ENCODE peak calls at places on chromosome 6, in six cellular contexts. One of them, this sample, is unnamed.

GRCh38 chr6:22071655-22072054 is 225.2 kb downstream of the PRL start:
- DNase-seq in NCI-H1092: no peak
- DNase-seq in HS-5: no peak
- DNase-seq in stimulated activated CD8-positive, alpha-beta memory T cell treated with anti-CD3 and anti-CD28 coated beads, Interleukin-15, amount 100 ng/mL, for 4 hours: no peak
- DNase-seq in kidney glomerular epithelial cell: no peak
- DNase-seq in HS-27A: no peak
- DNase-seq in this sample: no peak

GRCh38 chr6:3697609-3698008 is 53.9 kb downstream of the PXDC1 start:
- DNase-seq in NCI-H1092: no peak
- DNase-seq in HS-5: peak
- DNase-seq in stimulated activated CD8-positive, alpha-beta memory T cell treated with anti-CD3 and anti-CD28 coated beads, Interleukin-15, amount 100 ng/mL, for 4 hours: no peak
- DNase-seq in kidney glomerular epithelial cell: peak
- DNase-seq in HS-27A: peak
- DNase-seq in this sample: no peak

GRCh38 chr6:119858901-119859300 is 509.3 kb upstream of the MAN1A1 start:
- DNase-seq in NCI-H1092: no peak
- DNase-seq in HS-5: peak
- DNase-seq in stimulated activated CD8-positive, alpha-beta memory T cell treated with anti-CD3 and anti-CD28 coated beads, Interleukin-15, amount 100 ng/mL, for 4 hours: no peak
- DNase-seq in kidney glomerular epithelial cell: peak
- DNase-seq in HS-27A: no peak
- DNase-seq in this sample: no peak

GRCh38 chr6:5537967-5538366 is 276.7 kb downstream of the FARS2 start:
- DNase-seq in NCI-H1092: no peak
- DNase-seq in HS-5: peak
- DNase-seq in stimulated activated CD8-positive, alpha-beta memory T cell treated with anti-CD3 and anti-CD28 coated beads, Interleukin-15, amount 100 ng/mL, for 4 hours: no peak
- DNase-seq in kidney glomerular epithelial cell: no peak
- DNase-seq in HS-27A: no peak
- DNase-seq in this sample: no peak

GRCh38 chr6:11085758-11086435 is 7.7 kb upstream of the SMIM13 start:
- DNase-seq in NCI-H1092: no peak
- DNase-seq in HS-5: no peak
- DNase-seq in stimulated activated CD8-positive, alpha-beta memory T cell treated with anti-CD3 and anti-CD28 coated beads, Interleukin-15, amount 100 ng/mL, for 4 hours: no peak
- DNase-seq in kidney glomerular epithelial cell: peak
- DNase-seq in HS-27A: peak
- DNase-seq in this sample: no peak

GRCh38 chr6:44960898-44961297 is 367.2 kb upstream of the RUNX2 start:
- DNase-seq in NCI-H1092: no peak
- DNase-seq in HS-5: peak
- DNase-seq in stimulated activated CD8-positive, alpha-beta memory T cell treated with anti-CD3 and anti-CD28 coated beads, Interleukin-15, amount 100 ng/mL, for 4 hours: no peak
- DNase-seq in kidney glomerular epithelial cell: no peak
- DNase-seq in HS-27A: no peak
- DNase-seq in this sample: no peak

GRCh38 chr6:10838794-10839333 is 525 bp upstream of the MAK start:
- DNase-seq in NCI-H1092: no peak
- DNase-seq in HS-5: no peak
- DNase-seq in stimulated activated CD8-positive, alpha-beta memory T cell treated with anti-CD3 and anti-CD28 coated beads, Interleukin-15, amount 100 ng/mL, for 4 hours: no peak
- DNase-seq in kidney glomerular epithelial cell: peak
- DNase-seq in HS-27A: no peak
- DNase-seq in this sample: no peak

GRCh38 chr6:111013144-111013905 is 31.5 kb downstream of the RPF2 start:
- DNase-seq in NCI-H1092: peak
- DNase-seq in HS-5: no peak
- DNase-seq in stimulated activated CD8-positive, alpha-beta memory T cell treated with anti-CD3 and anti-CD28 coated beads, Interleukin-15, amount 100 ng/mL, for 4 hours: no peak
- DNase-seq in kidney glomerular epithelial cell: no peak
- DNase-seq in HS-27A: no peak
- DNase-seq in this sample: no peak

GRCh38 chr6:167245586-167245985 is 45.5 kb upstream of the UNC93A start:
- DNase-seq in NCI-H1092: no peak
- DNase-seq in HS-5: no peak
- DNase-seq in stimulated activated CD8-positive, alpha-beta memory T cell treated with anti-CD3 and anti-CD28 coated beads, Interleukin-15, amount 100 ng/mL, for 4 hours: no peak
- DNase-seq in kidney glomerular epithelial cell: no peak
- DNase-seq in HS-27A: no peak
- DNase-seq in this sample: no peak

GRCh38 chr6:69994251-69994650 is 127.9 kb downstream of the COL19A1 start:
- DNase-seq in NCI-H1092: no peak
- DNase-seq in HS-5: peak
- DNase-seq in stimulated activated CD8-positive, alpha-beta memory T cell treated with anti-CD3 and anti-CD28 coated beads, Interleukin-15, amount 100 ng/mL, for 4 hours: no peak
- DNase-seq in kidney glomerular epithelial cell: no peak
- DNase-seq in HS-27A: no peak
- DNase-seq in this sample: no peak

GRCh38 chr6:154532426-154532825 is 21.9 kb upstream of the CNKSR3 start:
- DNase-seq in NCI-H1092: no peak
- DNase-seq in HS-5: no peak
- DNase-seq in stimulated activated CD8-positive, alpha-beta memory T cell treated with anti-CD3 and anti-CD28 coated beads, Interleukin-15, amount 100 ng/mL, for 4 hours: no peak
- DNase-seq in kidney glomerular epithelial cell: no peak
- DNase-seq in HS-27A: no peak
- DNase-seq in this sample: no peak

GRCh38 chr6:100518588-100518987 is 53.9 kb upstream of the SIM1 start:
- DNase-seq in NCI-H1092: no peak
- DNase-seq in HS-5: no peak
- DNase-seq in stimulated activated CD8-positive, alpha-beta memory T cell treated with anti-CD3 and anti-CD28 coated beads, Interleukin-15, amount 100 ng/mL, for 4 hours: no peak
- DNase-seq in kidney glomerular epithelial cell: no peak
- DNase-seq in HS-27A: no peak
- DNase-seq in this sample: no peak

GRCh38 chr6:151963001-151963400 is 155.5 kb downstream of the ESR1 start:
- DNase-seq in NCI-H1092: no peak
- DNase-seq in HS-5: no peak
- DNase-seq in stimulated activated CD8-positive, alpha-beta memory T cell treated with anti-CD3 and anti-CD28 coated beads, Interleukin-15, amount 100 ng/mL, for 4 hours: no peak
- DNase-seq in kidney glomerular epithelial cell: no peak
- DNase-seq in HS-27A: no peak
- DNase-seq in this sample: no peak

GRCh38 chr6:5053864-5054426 is 31.2 kb upstream of the PPP1R3G start:
- DNase-seq in NCI-H1092: no peak
- DNase-seq in HS-5: no peak
- DNase-seq in stimulated activated CD8-positive, alpha-beta memory T cell treated with anti-CD3 and anti-CD28 coated beads, Interleukin-15, amount 100 ng/mL, for 4 hours: no peak
- DNase-seq in kidney glomerular epithelial cell: no peak
- DNase-seq in HS-27A: no peak
- DNase-seq in this sample: no peak

GRCh38 chr6:138086573-138087196 is 20.5 kb downstream of the PERP start:
- DNase-seq in NCI-H1092: peak
- DNase-seq in HS-5: no peak
- DNase-seq in stimulated activated CD8-positive, alpha-beta memory T cell treated with anti-CD3 and anti-CD28 coated beads, Interleukin-15, amount 100 ng/mL, for 4 hours: no peak
- DNase-seq in kidney glomerular epithelial cell: peak
- DNase-seq in HS-27A: no peak
- DNase-seq in this sample: no peak

GRCh38 chr6:21048047-21048446 is 513.8 kb downstream of the CDKAL1 start:
- DNase-seq in NCI-H1092: no peak
- DNase-seq in HS-5: no peak
- DNase-seq in stimulated activated CD8-positive, alpha-beta memory T cell treated with anti-CD3 and anti-CD28 coated beads, Interleukin-15, amount 100 ng/mL, for 4 hours: no peak
- DNase-seq in kidney glomerular epithelial cell: no peak
- DNase-seq in HS-27A: no peak
- DNase-seq in this sample: no peak

GRCh38 chr6:97459986-97460385 is 177.0 kb upstream of the MMS22L start:
- DNase-seq in NCI-H1092: no peak
- DNase-seq in HS-5: no peak
- DNase-seq in stimulated activated CD8-positive, alpha-beta memory T cell treated with anti-CD3 and anti-CD28 coated beads, Interleukin-15, amount 100 ng/mL, for 4 hours: no peak
- DNase-seq in kidney glomerular epithelial cell: no peak
- DNase-seq in HS-27A: no peak
- DNase-seq in this sample: no peak

GRCh38 chr6:29561091-29561490 is 1.6 kb upstream of the UBD start:
- DNase-seq in NCI-H1092: no peak
- DNase-seq in HS-5: no peak
- DNase-seq in stimulated activated CD8-positive, alpha-beta memory T cell treated with anti-CD3 and anti-CD28 coated beads, Interleukin-15, amount 100 ng/mL, for 4 hours: no peak
- DNase-seq in kidney glomerular epithelial cell: no peak
- DNase-seq in HS-27A: no peak
- DNase-seq in this sample: no peak

GRCh38 chr6:168163096-168163731 is 84.2 kb upstream of the FRMD1 start:
- DNase-seq in NCI-H1092: no peak
- DNase-seq in HS-5: no peak
- DNase-seq in stimulated activated CD8-positive, alpha-beta memory T cell treated with anti-CD3 and anti-CD28 coated beads, Interleukin-15, amount 100 ng/mL, for 4 hours: no peak
- DNase-seq in kidney glomerular epithelial cell: no peak
- DNase-seq in HS-27A: no peak
- DNase-seq in this sample: no peak

GRCh38 chr6:17277256-17277655 is 3.9 kb upstream of the RBM24 start:
- DNase-seq in NCI-H1092: no peak
- DNase-seq in HS-5: no peak
- DNase-seq in stimulated activated CD8-positive, alpha-beta memory T cell treated with anti-CD3 and anti-CD28 coated beads, Interleukin-15, amount 100 ng/mL, for 4 hours: no peak
- DNase-seq in kidney glomerular epithelial cell: no peak
- DNase-seq in HS-27A: no peak
- DNase-seq in this sample: no peak

GRCh38 chr6:47780510-47781356 is 1.1 kb upstream of the OPN5 start:
- DNase-seq in NCI-H1092: peak
- DNase-seq in HS-5: peak
- DNase-seq in stimulated activated CD8-positive, alpha-beta memory T cell treated with anti-CD3 and anti-CD28 coated beads, Interleukin-15, amount 100 ng/mL, for 4 hours: no peak
- DNase-seq in kidney glomerular epithelial cell: peak
- DNase-seq in HS-27A: peak
- DNase-seq in this sample: no peak

GRCh38 chr6:109009761-109010612 is 84.7 kb downstream of the SESN1 start:
- DNase-seq in NCI-H1092: no peak
- DNase-seq in HS-5: peak
- DNase-seq in stimulated activated CD8-positive, alpha-beta memory T cell treated with anti-CD3 and anti-CD28 coated beads, Interleukin-15, amount 100 ng/mL, for 4 hours: no peak
- DNase-seq in kidney glomerular epithelial cell: peak
- DNase-seq in HS-27A: no peak
- DNase-seq in this sample: no peak

GRCh38 chr6:38599261-38599660 is 40.5 kb downstream of the BTBD9 start:
- DNase-seq in NCI-H1092: no peak
- DNase-seq in HS-5: no peak
- DNase-seq in stimulated activated CD8-positive, alpha-beta memory T cell treated with anti-CD3 and anti-CD28 coated beads, Interleukin-15, amount 100 ng/mL, for 4 hours: no peak
- DNase-seq in kidney glomerular epithelial cell: no peak
- DNase-seq in HS-27A: no peak
- DNase-seq in this sample: no peak

GRCh38 chr6:139587469-139587868 is 213.0 kb upstream of the CITED2 start:
- DNase-seq in NCI-H1092: no peak
- DNase-seq in HS-5: peak
- DNase-seq in stimulated activated CD8-positive, alpha-beta memory T cell treated with anti-CD3 and anti-CD28 coated beads, Interleukin-15, amount 100 ng/mL, for 4 hours: no peak
- DNase-seq in kidney glomerular epithelial cell: peak
- DNase-seq in HS-27A: peak
- DNase-seq in this sample: no peak

GRCh38 chr6:3120765-3121089 is 2.2 kb downstream of the BPHL start:
- DNase-seq in NCI-H1092: no peak
- DNase-seq in HS-5: no peak
- DNase-seq in stimulated activated CD8-positive, alpha-beta memory T cell treated with anti-CD3 and anti-CD28 coated beads, Interleukin-15, amount 100 ng/mL, for 4 hours: no peak
- DNase-seq in kidney glomerular epithelial cell: no peak
- DNase-seq in HS-27A: no peak
- DNase-seq in this sample: no peak

GRCh38 chr6:41373919-41374617 is 38.7 kb downstream of the NCR2 start:
- DNase-seq in NCI-H1092: no peak
- DNase-seq in HS-5: no peak
- DNase-seq in stimulated activated CD8-positive, alpha-beta memory T cell treated with anti-CD3 and anti-CD28 coated beads, Interleukin-15, amount 100 ng/mL, for 4 hours: no peak
- DNase-seq in kidney glomerular epithelial cell: no peak
- DNase-seq in HS-27A: no peak
- DNase-seq in this sample: no peak

GRCh38 chr6:72950114-72950860 is 275.0 kb downstream of the KHDC1L start:
- DNase-seq in NCI-H1092: no peak
- DNase-seq in HS-5: peak
- DNase-seq in stimulated activated CD8-positive, alpha-beta memory T cell treated with anti-CD3 and anti-CD28 coated beads, Interleukin-15, amount 100 ng/mL, for 4 hours: no peak
- DNase-seq in kidney glomerular epithelial cell: peak
- DNase-seq in HS-27A: peak
- DNase-seq in this sample: no peak

GRCh38 chr6:24768361-24768760 is 6.4 kb upstream of the GMNN start:
- DNase-seq in NCI-H1092: no peak
- DNase-seq in HS-5: no peak
- DNase-seq in stimulated activated CD8-positive, alpha-beta memory T cell treated with anti-CD3 and anti-CD28 coated beads, Interleukin-15, amount 100 ng/mL, for 4 hours: no peak
- DNase-seq in kidney glomerular epithelial cell: no peak
- DNase-seq in HS-27A: no peak
- DNase-seq in this sample: no peak

GRCh38 chr6:139776051-139776450 is 401.6 kb upstream of the CITED2 start:
- DNase-seq in NCI-H1092: no peak
- DNase-seq in HS-5: no peak
- DNase-seq in stimulated activated CD8-positive, alpha-beta memory T cell treated with anti-CD3 and anti-CD28 coated beads, Interleukin-15, amount 100 ng/mL, for 4 hours: no peak
- DNase-seq in kidney glomerular epithelial cell: no peak
- DNase-seq in HS-27A: no peak
- DNase-seq in this sample: no peak

GRCh38 chr6:139628220-139628619 is 253.8 kb upstream of the CITED2 start:
- DNase-seq in NCI-H1092: no peak
- DNase-seq in HS-5: no peak
- DNase-seq in stimulated activated CD8-positive, alpha-beta memory T cell treated with anti-CD3 and anti-CD28 coated beads, Interleukin-15, amount 100 ng/mL, for 4 hours: no peak
- DNase-seq in kidney glomerular epithelial cell: no peak
- DNase-seq in HS-27A: no peak
- DNase-seq in this sample: no peak

GRCh38 chr6:33714385-33715040 is 3.0 kb upstream of the UQCC2 start:
- DNase-seq in NCI-H1092: no peak
- DNase-seq in HS-5: no peak
- DNase-seq in stimulated activated CD8-positive, alpha-beta memory T cell treated with anti-CD3 and anti-CD28 coated beads, Interleukin-15, amount 100 ng/mL, for 4 hours: no peak
- DNase-seq in kidney glomerular epithelial cell: no peak
- DNase-seq in HS-27A: no peak
- DNase-seq in this sample: no peak

GRCh38 chr6:29629571-29629970 is 3.4 kb downstream of the GABBR1 start:
- DNase-seq in NCI-H1092: no peak
- DNase-seq in HS-5: no peak
- DNase-seq in stimulated activated CD8-positive, alpha-beta memory T cell treated with anti-CD3 and anti-CD28 coated beads, Interleukin-15, amount 100 ng/mL, for 4 hours: no peak
- DNase-seq in kidney glomerular epithelial cell: no peak
- DNase-seq in HS-27A: no peak
- DNase-seq in this sample: no peak

GRCh38 chr6:47455533-47456209 is 21.9 kb upstream of the CD2AP start:
- DNase-seq in NCI-H1092: no peak
- DNase-seq in HS-5: no peak
- DNase-seq in stimulated activated CD8-positive, alpha-beta memory T cell treated with anti-CD3 and anti-CD28 coated beads, Interleukin-15, amount 100 ng/mL, for 4 hours: no peak
- DNase-seq in kidney glomerular epithelial cell: no peak
- DNase-seq in HS-27A: no peak
- DNase-seq in this sample: no peak

GRCh38 chr6:107491791-107492674 is 2.1 kb downstream of the SOBP start:
- DNase-seq in NCI-H1092: no peak
- DNase-seq in HS-5: no peak
- DNase-seq in stimulated activated CD8-positive, alpha-beta memory T cell treated with anti-CD3 and anti-CD28 coated beads, Interleukin-15, amount 100 ng/mL, for 4 hours: no peak
- DNase-seq in kidney glomerular epithelial cell: no peak
- DNase-seq in HS-27A: no peak
- DNase-seq in this sample: no peak

GRCh38 chr6:162680367-162680766 is 47.2 kb downstream of the PRKN start:
- DNase-seq in NCI-H1092: no peak
- DNase-seq in HS-5: no peak
- DNase-seq in stimulated activated CD8-positive, alpha-beta memory T cell treated with anti-CD3 and anti-CD28 coated beads, Interleukin-15, amount 100 ng/mL, for 4 hours: no peak
- DNase-seq in kidney glomerular epithelial cell: no peak
- DNase-seq in HS-27A: no peak
- DNase-seq in this sample: no peak

GRCh38 chr6:16523550-16524379 is 237.5 kb downstream of the ATXN1 start:
- DNase-seq in NCI-H1092: no peak
- DNase-seq in HS-5: peak
- DNase-seq in stimulated activated CD8-positive, alpha-beta memory T cell treated with anti-CD3 and anti-CD28 coated beads, Interleukin-15, amount 100 ng/mL, for 4 hours: no peak
- DNase-seq in kidney glomerular epithelial cell: no peak
- DNase-seq in HS-27A: peak
- DNase-seq in this sample: no peak

GRCh38 chr6:141475269-141475668 is 657.5 kb upstream of the GJE1 start:
- DNase-seq in NCI-H1092: no peak
- DNase-seq in HS-5: no peak
- DNase-seq in stimulated activated CD8-positive, alpha-beta memory T cell treated with anti-CD3 and anti-CD28 coated beads, Interleukin-15, amount 100 ng/mL, for 4 hours: no peak
- DNase-seq in kidney glomerular epithelial cell: no peak
- DNase-seq in HS-27A: no peak
- DNase-seq in this sample: no peak

GRCh38 chr6:87196275-87196842 is 41.0 kb downstream of the ZNF292 start:
- DNase-seq in NCI-H1092: no peak
- DNase-seq in HS-5: no peak
- DNase-seq in stimulated activated CD8-positive, alpha-beta memory T cell treated with anti-CD3 and anti-CD28 coated beads, Interleukin-15, amount 100 ng/mL, for 4 hours: no peak
- DNase-seq in kidney glomerular epithelial cell: peak
- DNase-seq in HS-27A: no peak
- DNase-seq in this sample: no peak